ENCODE peak calls at places on chromosomes 7 and 10, in six cellular contexts. One of them, this sample, is unnamed.

GRCh38 chr7:156668130-156668741 is 27.7 kb downstream of the RNF32 start:
- DNase-seq in left ventricle myocardium inferior: no peak
- DNase-seq in Calu3: no peak
- DNase-seq in Kasumi-1: no peak
- DNase-seq in glutamatergic neuron: no peak
- DNase-seq in left lobe of liver: no peak
- DNase-seq in this sample: no peak

GRCh38 chr10:101631821-101632475 is 43.8 kb downstream of the DPCD start:
- DNase-seq in Calu3: no peak
- DNase-seq in left ventricle myocardium inferior: no peak
- DNase-seq in glutamatergic neuron: no peak
- DNase-seq in left lobe of liver: no peak
- DNase-seq in Kasumi-1: no peak
- DNase-seq in this sample: no peak

GRCh38 chr10:122139627-122140151 is 131.4 kb upstream of the BTBD16 start:
- DNase-seq in Kasumi-1: no peak
- DNase-seq in left ventricle myocardium inferior: peak
- DNase-seq in glutamatergic neuron: peak
- DNase-seq in Calu3: no peak
- DNase-seq in left lobe of liver: no peak
- DNase-seq in this sample: no peak

GRCh38 chr7:41436139-41436538 is 266.8 kb downstream of the INHBA start:
- DNase-seq in left ventricle myocardium inferior: no peak
- DNase-seq in left lobe of liver: no peak
- DNase-seq in Kasumi-1: no peak
- DNase-seq in glutamatergic neuron: no peak
- DNase-seq in Calu3: no peak
- DNase-seq in this sample: no peak

GRCh38 chr7:140247564-140247963 is 70.8 kb upstream of the KDM7A start:
- DNase-seq in Calu3: no peak
- DNase-seq in left ventricle myocardium inferior: peak
- DNase-seq in glutamatergic neuron: no peak
- DNase-seq in Kasumi-1: no peak
- DNase-seq in left lobe of liver: no peak
- DNase-seq in this sample: no peak

GRCh38 chr10:24706479-24707118 is 17.1 kb downstream of the ARHGAP21 start:
- DNase-seq in left lobe of liver: no peak
- DNase-seq in Calu3: peak
- DNase-seq in glutamatergic neuron: no peak
- DNase-seq in Kasumi-1: peak
- DNase-seq in left ventricle myocardium inferior: no peak
- DNase-seq in this sample: no peak

GRCh38 chr7:87231243-87231642 is 11.7 kb upstream of the TMEM243 start:
- DNase-seq in left ventricle myocardium inferior: peak
- DNase-seq in glutamatergic neuron: no peak
- DNase-seq in Kasumi-1: no peak
- DNase-seq in Calu3: no peak
- DNase-seq in left lobe of liver: peak
- DNase-seq in this sample: no peak

GRCh38 chr10:92641492-92641891 is 48.3 kb upstream of the HHEX start:
- DNase-seq in left ventricle myocardium inferior: no peak
- DNase-seq in glutamatergic neuron: no peak
- DNase-seq in left lobe of liver: no peak
- DNase-seq in Kasumi-1: no peak
- DNase-seq in Calu3: no peak
- DNase-seq in this sample: no peak

GRCh38 chr10:104209575-104210198 is 22.5 kb downstream of the CFAP43 start:
- DNase-seq in left lobe of liver: no peak
- DNase-seq in Kasumi-1: peak
- DNase-seq in Calu3: peak
- DNase-seq in glutamatergic neuron: peak
- DNase-seq in left ventricle myocardium inferior: no peak
- DNase-seq in this sample: no peak

GRCh38 chr7:36658603-36659516 is 65.4 kb downstream of the AOAH start:
- DNase-seq in glutamatergic neuron: no peak
- DNase-seq in left ventricle myocardium inferior: no peak
- DNase-seq in Calu3: peak
- DNase-seq in left lobe of liver: no peak
- DNase-seq in Kasumi-1: no peak
- DNase-seq in this sample: no peak

GRCh38 chr7:75915416-75916156 is 631 bp downstream of the POR start:
- DNase-seq in glutamatergic neuron: no peak
- DNase-seq in Calu3: no peak
- DNase-seq in Kasumi-1: peak
- DNase-seq in left lobe of liver: no peak
- DNase-seq in left ventricle myocardium inferior: no peak
- DNase-seq in this sample: no peak

GRCh38 chr7:144857463-144857862 is 21.6 kb upstream of the TPK1 start:
- DNase-seq in left lobe of liver: no peak
- DNase-seq in Kasumi-1: no peak
- DNase-seq in glutamatergic neuron: no peak
- DNase-seq in Calu3: no peak
- DNase-seq in left ventricle myocardium inferior: no peak
- DNase-seq in this sample: no peak

GRCh38 chr10:73848821-73849489 is 25.4 kb downstream of the CAMK2G start:
- DNase-seq in glutamatergic neuron: peak
- DNase-seq in Calu3: peak
- DNase-seq in left lobe of liver: peak
- DNase-seq in left ventricle myocardium inferior: peak
- DNase-seq in Kasumi-1: peak
- DNase-seq in this sample: peak

GRCh38 chr7:39921505-39922250 is 28.4 kb upstream of the CDK13 start:
- DNase-seq in Kasumi-1: no peak
- DNase-seq in left ventricle myocardium inferior: no peak
- DNase-seq in glutamatergic neuron: no peak
- DNase-seq in left lobe of liver: no peak
- DNase-seq in Calu3: no peak
- DNase-seq in this sample: no peak

GRCh38 chr7:1225462-1226154 is 7.1 kb upstream of the UNCX start:
- DNase-seq in glutamatergic neuron: peak
- DNase-seq in left lobe of liver: no peak
- DNase-seq in Calu3: peak
- DNase-seq in left ventricle myocardium inferior: no peak
- DNase-seq in Kasumi-1: no peak
- DNase-seq in this sample: no peak

GRCh38 chr7:106345421-106346166 is 60.8 kb upstream of the NAMPT start:
- DNase-seq in Calu3: no peak
- DNase-seq in left lobe of liver: no peak
- DNase-seq in Kasumi-1: no peak
- DNase-seq in left ventricle myocardium inferior: no peak
- DNase-seq in glutamatergic neuron: no peak
- DNase-seq in this sample: no peak

GRCh38 chr7:13945670-13946069 is 43.8 kb downstream of the ETV1 start:
- DNase-seq in Kasumi-1: no peak
- DNase-seq in left lobe of liver: no peak
- DNase-seq in glutamatergic neuron: no peak
- DNase-seq in left ventricle myocardium inferior: no peak
- DNase-seq in Calu3: no peak
- DNase-seq in this sample: no peak

GRCh38 chr10:49463605-49464004 is 67.7 kb upstream of the DRGX start:
- DNase-seq in glutamatergic neuron: no peak
- DNase-seq in left ventricle myocardium inferior: no peak
- DNase-seq in Calu3: no peak
- DNase-seq in left lobe of liver: no peak
- DNase-seq in Kasumi-1: no peak
- DNase-seq in this sample: no peak

GRCh38 chr10:130969700-130970099 is 341.8 kb downstream of the TCERG1L start:
- DNase-seq in left ventricle myocardium inferior: no peak
- DNase-seq in Calu3: no peak
- DNase-seq in left lobe of liver: no peak
- DNase-seq in Kasumi-1: no peak
- DNase-seq in glutamatergic neuron: no peak
- DNase-seq in this sample: no peak

GRCh38 chr7:39950473-39951155 is 558 bp downstream of the CDK13 start:
- DNase-seq in left ventricle myocardium inferior: peak
- DNase-seq in left lobe of liver: no peak
- DNase-seq in Kasumi-1: peak
- DNase-seq in Calu3: peak
- DNase-seq in glutamatergic neuron: peak
- DNase-seq in this sample: peak

GRCh38 chr7:117683736-117684135 is 189.5 kb downstream of the CTTNBP2 start:
- DNase-seq in glutamatergic neuron: no peak
- DNase-seq in Kasumi-1: no peak
- DNase-seq in left lobe of liver: no peak
- DNase-seq in left ventricle myocardium inferior: no peak
- DNase-seq in Calu3: no peak
- DNase-seq in this sample: no peak

GRCh38 chr7:115009139-115009538 is 87.2 kb downstream of the MDFIC start:
- DNase-seq in Calu3: no peak
- DNase-seq in Kasumi-1: no peak
- DNase-seq in left lobe of liver: no peak
- DNase-seq in glutamatergic neuron: no peak
- DNase-seq in left ventricle myocardium inferior: no peak
- DNase-seq in this sample: no peak

This sample was measured in type B pancreatic cell.